ENCODE peak calls at places on chromosome 4, in four cellular contexts. One of them, this sample, is unnamed.

GRCh38 chr4:137861682-137862081 is 329.4 kb upstream of the PCDH18 start:
- DNase-seq in HepG2: no peak
- DNase-seq in H1: no peak
- DNase-seq in K562: no peak
- DNase-seq in this sample: no peak

GRCh38 chr4:177220376-177220775 is 89.3 kb upstream of the NEIL3 start:
- DNase-seq in HepG2: no peak
- DNase-seq in H1: no peak
- DNase-seq in K562: no peak
- DNase-seq in this sample: no peak

GRCh38 chr4:186326391-186326790 is 60.4 kb downstream of the F11 start:
- DNase-seq in K562: no peak
- DNase-seq in HepG2: no peak
- DNase-seq in H1: no peak
- DNase-seq in this sample: no peak

GRCh38 chr4:156228706-156229105 is 275.0 kb upstream of the CTSO start:
- DNase-seq in K562: no peak
- DNase-seq in H1: no peak
- DNase-seq in HepG2: no peak
- DNase-seq in this sample: no peak

GRCh38 chr4:121656269-121656641 is 40.5 kb downstream of the ANXA5 start:
- DNase-seq in HepG2: peak; percentile 50
- DNase-seq in H1: no peak
- DNase-seq in K562: peak; percentile 42
- DNase-seq in this sample: peak; percentile 65

GRCh38 chr4:1910643-1911042 is 39.5 kb downstream of the NSD2 start:
- DNase-seq in K562: peak; percentile 52
- DNase-seq in H1: peak; percentile 21
- DNase-seq in HepG2: peak; percentile 55
- DNase-seq in this sample: no peak

GRCh38 chr4:25862411-25863346 is at the start of gene SEL1L3:
- DNase-seq in HepG2: no peak
- DNase-seq in H1: peak; percentile 23
- DNase-seq in K562: peak; percentile 84
- DNase-seq in this sample: no peak

GRCh38 chr4:89765966-89766365 is 71.0 kb downstream of the SNCA start:
- DNase-seq in H1: no peak
- DNase-seq in K562: no peak
- DNase-seq in HepG2: no peak
- DNase-seq in this sample: no peak

GRCh38 chr4:158496030-158496741 is 25.5 kb upstream of the RXFP1 start:
- DNase-seq in H1: peak; percentile 25
- DNase-seq in HepG2: peak; percentile 10
- DNase-seq in K562: peak; percentile 44
- DNase-seq in this sample: peak; percentile 21

GRCh38 chr4:48484494-48485168 is 1.5 kb downstream of the SLC10A4 start:
- DNase-seq in HepG2: no peak
- DNase-seq in H1: no peak
- DNase-seq in K562: peak; percentile 49
- DNase-seq in this sample: no peak

GRCh38 chr4:28788929-28789490 is 1928.4 kb downstream of the STIM2 start:
- DNase-seq in K562: no peak
- DNase-seq in HepG2: no peak
- DNase-seq in H1: no peak
- DNase-seq in this sample: no peak

GRCh38 chr4:113499696-113500095 is 261.8 kb downstream of the CAMK2D start:
- DNase-seq in H1: no peak
- DNase-seq in K562: no peak
- DNase-seq in HepG2: peak; percentile 35
- DNase-seq in this sample: no peak

GRCh38 chr4:165974647-165975335 is 101.8 kb downstream of the TLL1 start:
- DNase-seq in H1: no peak
- DNase-seq in HepG2: no peak
- DNase-seq in K562: no peak
- DNase-seq in this sample: no peak

GRCh38 chr4:74181225-74181624 is 23.3 kb downstream of the MTHFD2L start:
- DNase-seq in K562: no peak
- DNase-seq in H1: no peak
- DNase-seq in HepG2: no peak
- DNase-seq in this sample: no peak

GRCh38 chr4:145290953-145291352 is 110.6 kb upstream of the OTUD4 start:
- DNase-seq in K562: no peak
- DNase-seq in HepG2: no peak
- DNase-seq in H1: no peak
- DNase-seq in this sample: no peak

GRCh38 chr4:26916195-26916594 is 55.6 kb downstream of the STIM2 start:
- DNase-seq in HepG2: no peak
- DNase-seq in H1: no peak
- DNase-seq in K562: no peak
- DNase-seq in this sample: no peak

GRCh38 chr4:4430492-4431195 is 43.7 kb downstream of the NSG1 start:
- DNase-seq in H1: no peak
- DNase-seq in K562: peak; percentile 67
- DNase-seq in HepG2: peak; percentile 59
- DNase-seq in this sample: peak; percentile 39

GRCh38 chr4:146222313-146222712 is 8.0 kb downstream of the REELD1 start:
- DNase-seq in HepG2: no peak
- DNase-seq in K562: no peak
- DNase-seq in H1: no peak
- DNase-seq in this sample: no peak

GRCh38 chr4:105966046-105966445 is 70.8 kb downstream of the NPNT start:
- DNase-seq in HepG2: no peak
- DNase-seq in K562: no peak
- DNase-seq in H1: no peak
- DNase-seq in this sample: no peak

GRCh38 chr4:81355136-81355535 is 116.6 kb downstream of the RASGEF1B start:
- DNase-seq in H1: no peak
- DNase-seq in K562: no peak
- DNase-seq in HepG2: no peak
- DNase-seq in this sample: no peak

GRCh38 chr4:158949094-158949493 is 153.8 kb upstream of the RAPGEF2 start:
- DNase-seq in H1: no peak
- DNase-seq in HepG2: no peak
- DNase-seq in K562: no peak
- DNase-seq in this sample: no peak

GRCh38 chr4:20126906-20127305 is 124.8 kb upstream of the SLIT2 start:
- DNase-seq in H1: no peak
- DNase-seq in HepG2: no peak
- DNase-seq in K562: no peak
- DNase-seq in this sample: no peak

GRCh38 chr4:38674206-38675144 is 10.5 kb downstream of the KLF3 start:
- DNase-seq in H1: no peak
- DNase-seq in K562: peak; percentile 57
- DNase-seq in HepG2: peak; percentile 31
- DNase-seq in this sample: no peak

GRCh38 chr4:187840814-187841213 is 154.8 kb upstream of the ZFP42 start:
- DNase-seq in H1: no peak
- DNase-seq in K562: no peak
- DNase-seq in HepG2: no peak
- DNase-seq in this sample: no peak

GRCh38 chr4:43778187-43778915 is 670.3 kb downstream of the KCTD8 start:
- DNase-seq in K562: no peak
- DNase-seq in H1: no peak
- DNase-seq in HepG2: no peak
- DNase-seq in this sample: no peak

GRCh38 chr4:126441173-126441810 is 1126.5 kb downstream of the FAT4 start:
- DNase-seq in K562: no peak
- DNase-seq in H1: no peak
- DNase-seq in HepG2: no peak
- DNase-seq in this sample: no peak

GRCh38 chr4:143337600-143338287 is 1.1 kb downstream of the GAB1 start:
- DNase-seq in K562: no peak
- DNase-seq in HepG2: peak; percentile 70
- DNase-seq in H1: no peak
- DNase-seq in this sample: no peak

GRCh38 chr4:128516568-128516967 is 229.0 kb upstream of the PGRMC2 start:
- DNase-seq in K562: no peak
- DNase-seq in HepG2: no peak
- DNase-seq in H1: no peak
- DNase-seq in this sample: no peak
- TF ChIP-seq YY1 in K562: no peak
- TF ChIP-seq YY1 in HepG2: no peak
- TF ChIP-seq YY1 in H1: no peak
- TF ChIP-seq YY1 in this sample: no peak

GRCh38 chr4:13542577-13543042 is 1.7 kb downstream of the NKX3-2 start:
- DNase-seq in K562: no peak
- DNase-seq in H1: no peak
- DNase-seq in HepG2: no peak
- DNase-seq in this sample: no peak
- TF ChIP-seq EZH2 in K562: no peak
- TF ChIP-seq EZH2 in H1: peak; percentile 11
- TF ChIP-seq EZH2 in HepG2: no peak
- TF ChIP-seq EZH2 in this sample: no peak

DNA sequence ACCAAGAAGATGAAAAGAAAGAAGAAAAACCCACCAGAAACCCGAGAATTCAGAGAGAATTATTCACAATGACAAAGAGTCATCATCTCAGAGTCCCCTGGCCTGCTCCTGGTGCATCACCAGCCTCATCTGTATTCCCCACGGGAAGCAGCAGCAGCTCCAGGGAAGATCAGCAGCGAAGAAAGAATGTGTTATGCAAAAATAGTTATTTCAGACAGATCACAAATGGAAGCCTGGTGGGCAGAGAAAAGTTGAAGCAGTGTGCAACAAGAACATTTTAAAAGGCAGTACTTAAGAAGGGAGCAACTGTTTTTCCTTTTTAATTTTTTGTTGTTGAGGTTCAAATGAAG is 189.2 kb downstream of the PPP3CA start:
- DNase-seq in HepG2: no peak
- DNase-seq in K562: no peak
- DNase-seq in H1: no peak
- DNase-seq in this sample: no peak
- TF ChIP-seq FOSL1 in HepG2: no peak
- TF ChIP-seq FOSL1 in K562: no peak
- TF ChIP-seq FOSL1 in H1: no peak
- TF ChIP-seq FOSL1 in this sample: no peak

DNA sequence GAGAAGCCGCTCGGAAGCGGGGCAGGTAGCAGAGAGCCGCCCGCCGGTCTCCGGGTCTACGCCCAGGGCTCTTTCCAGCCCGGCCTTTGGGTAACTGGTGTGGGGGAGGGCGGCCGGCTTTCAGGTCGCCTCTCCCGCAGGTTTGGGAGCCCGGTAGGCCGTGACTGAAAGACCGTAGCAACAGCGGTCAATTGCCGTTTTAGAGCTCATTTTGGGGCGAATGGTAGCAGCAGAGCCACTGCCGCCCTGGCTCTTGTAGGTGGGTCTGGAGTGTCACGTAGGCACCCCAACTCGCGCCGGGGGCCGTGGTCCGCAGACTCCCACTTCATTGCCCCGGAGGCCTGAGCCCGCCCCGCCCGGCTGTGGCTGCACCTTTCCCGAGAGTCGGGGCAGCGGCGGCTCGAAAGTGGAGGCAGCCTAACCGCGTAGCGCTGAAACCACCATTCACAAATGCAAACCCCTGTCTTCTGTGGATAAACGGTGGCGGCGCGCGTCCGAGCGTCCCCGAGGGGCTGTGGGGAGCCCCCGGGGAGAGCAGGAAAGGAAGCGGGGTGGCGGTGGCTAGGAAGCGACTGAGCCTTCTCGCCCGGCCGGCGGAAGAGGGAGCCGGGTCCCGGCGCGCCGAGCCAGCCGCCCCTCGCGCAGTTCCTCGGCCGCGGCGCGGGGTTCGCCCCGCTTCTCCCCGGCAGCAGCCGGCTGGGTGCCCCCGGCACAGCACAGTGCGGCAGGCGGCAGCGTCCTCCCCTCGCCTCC is 2185.1 kb upstream of the TENM3 start:
- DNase-seq in HepG2: no peak
- DNase-seq in K562: no peak
- DNase-seq in H1: no peak
- DNase-seq in this sample: no peak
- TF ChIP-seq YY1 in HepG2: no peak
- TF ChIP-seq YY1 in K562: no peak
- TF ChIP-seq YY1 in H1: no peak
- TF ChIP-seq YY1 in this sample: no peak